ENCODE peak calls at places on chromosomes 12 and 14, in four cellular contexts. One of them, this sample, is unnamed.

GRCh38 chr12:9750276-9751203 is 10.2 kb downstream of the CD69 start:
- DNase-seq in tibial nerve: no peak
- DNase-seq in activated B cell treated with CpG ODN at 0.5 μM for 24 hours: no peak
- DNase-seq in left lung: peak
- DNase-seq in this sample: no peak

GRCh38 chr14:84814391-84814790 is 715.6 kb upstream of the FLRT2 start:
- DNase-seq in tibial nerve: no peak
- DNase-seq in activated B cell treated with CpG ODN at 0.5 μM for 24 hours: no peak
- DNase-seq in left lung: no peak
- DNase-seq in this sample: no peak

GRCh38 chr14:87996276-87996592 is 3.3 kb upstream of the GALC start:
- DNase-seq in tibial nerve: no peak
- DNase-seq in left lung: no peak
- DNase-seq in activated B cell treated with CpG ODN at 0.5 μM for 24 hours: no peak
- DNase-seq in this sample: no peak

GRCh38 chr12:9030776-9031175 is 41.4 kb downstream of the KLRG1 start:
- DNase-seq in tibial nerve: no peak
- DNase-seq in activated B cell treated with CpG ODN at 0.5 μM for 24 hours: no peak
- DNase-seq in left lung: no peak
- DNase-seq in this sample: no peak

GRCh38 chr12:13343380-13343779 is 146.9 kb downstream of the EMP1 start:
- DNase-seq in tibial nerve: no peak
- DNase-seq in activated B cell treated with CpG ODN at 0.5 μM for 24 hours: no peak
- DNase-seq in left lung: no peak
- DNase-seq in this sample: no peak

GRCh38 chr14:49923881-49924280 is 31.0 kb downstream of the ARF6 start:
- DNase-seq in activated B cell treated with CpG ODN at 0.5 μM for 24 hours: no peak
- DNase-seq in tibial nerve: no peak
- DNase-seq in left lung: no peak
- DNase-seq in this sample: no peak

GRCh38 chr14:54200726-54201125 is 196.1 kb upstream of the CDKN3 start:
- DNase-seq in left lung: no peak
- DNase-seq in activated B cell treated with CpG ODN at 0.5 μM for 24 hours: no peak
- DNase-seq in tibial nerve: no peak
- DNase-seq in this sample: no peak

GRCh38 chr12:103810108-103810507 is 30.9 kb downstream of the NT5DC3 start:
- DNase-seq in activated B cell treated with CpG ODN at 0.5 μM for 24 hours: no peak
- DNase-seq in left lung: no peak
- DNase-seq in tibial nerve: no peak
- DNase-seq in this sample: no peak

GRCh38 chr14:91138511-91139359 is 24.9 kb downstream of the DGLUCY start:
- DNase-seq in tibial nerve: no peak
- DNase-seq in activated B cell treated with CpG ODN at 0.5 μM for 24 hours: no peak
- DNase-seq in left lung: no peak
- DNase-seq in this sample: no peak

GRCh38 chr14:94702629-94703028 is 67.3 kb downstream of the GSC start:
- DNase-seq in left lung: no peak
- DNase-seq in tibial nerve: no peak
- DNase-seq in activated B cell treated with CpG ODN at 0.5 μM for 24 hours: no peak
- DNase-seq in this sample: no peak

GRCh38 chr12:90229771-90230170 is 521.1 kb upstream of the ATP2B1 start:
- DNase-seq in left lung: no peak
- DNase-seq in activated B cell treated with CpG ODN at 0.5 μM for 24 hours: no peak
- DNase-seq in tibial nerve: no peak
- DNase-seq in this sample: no peak

GRCh38 chr12:47547077-47547476 is 158.8 kb downstream of the RPAP3 start:
- DNase-seq in tibial nerve: no peak
- DNase-seq in activated B cell treated with CpG ODN at 0.5 μM for 24 hours: no peak
- DNase-seq in left lung: no peak
- DNase-seq in this sample: no peak

GRCh38 chr12:68521321-68521839 is 89.3 kb upstream of the RAP1B start:
- DNase-seq in activated B cell treated with CpG ODN at 0.5 μM for 24 hours: no peak
- DNase-seq in left lung: no peak
- DNase-seq in tibial nerve: no peak
- DNase-seq in this sample: no peak

GRCh38 chr12:129067482-129067881 is 214.2 kb downstream of the GLT1D1 start:
- DNase-seq in left lung: no peak
- DNase-seq in tibial nerve: no peak
- DNase-seq in activated B cell treated with CpG ODN at 0.5 μM for 24 hours: no peak
- DNase-seq in this sample: no peak

GRCh38 chr14:75578099-75578785 is at the start of gene FLVCR2:
- DNase-seq in activated B cell treated with CpG ODN at 0.5 μM for 24 hours: peak
- DNase-seq in tibial nerve: peak
- DNase-seq in left lung: peak
- DNase-seq in this sample: peak

GRCh38 chr12:7832059-7832696 is 40.5 kb downstream of the SLC2A14 start:
- DNase-seq in activated B cell treated with CpG ODN at 0.5 μM for 24 hours: no peak
- DNase-seq in tibial nerve: no peak
- DNase-seq in left lung: no peak
- DNase-seq in this sample: no peak

GRCh38 chr12:27387473-27387872 is 54.8 kb downstream of the BMAL2 start:
- DNase-seq in activated B cell treated with CpG ODN at 0.5 μM for 24 hours: no peak
- DNase-seq in left lung: no peak
- DNase-seq in tibial nerve: no peak
- DNase-seq in this sample: no peak

GRCh38 chr14:65290830-65291229 is 121.7 kb upstream of the FUT8 start:
- DNase-seq in left lung: no peak
- DNase-seq in tibial nerve: no peak
- DNase-seq in activated B cell treated with CpG ODN at 0.5 μM for 24 hours: no peak
- DNase-seq in this sample: no peak

GRCh38 chr14:31843361-31844091 is 233.6 kb upstream of the ARHGAP5 start:
- DNase-seq in tibial nerve: no peak
- DNase-seq in activated B cell treated with CpG ODN at 0.5 μM for 24 hours: no peak
- DNase-seq in left lung: no peak
- DNase-seq in this sample: no peak

GRCh38 chr12:87953257-87953860 is 75.8 kb downstream of the C12orf50 start:
- DNase-seq in tibial nerve: no peak
- DNase-seq in left lung: no peak
- DNase-seq in activated B cell treated with CpG ODN at 0.5 μM for 24 hours: no peak
- DNase-seq in this sample: no peak

GRCh38 chr14:30330452-30330851 is 228.5 kb upstream of the G2E3 start:
- DNase-seq in activated B cell treated with CpG ODN at 0.5 μM for 24 hours: no peak
- DNase-seq in left lung: no peak
- DNase-seq in tibial nerve: no peak
- DNase-seq in this sample: no peak

GRCh38 chr14:50301914-50302313 is 10.1 kb downstream of the L2HGDH start:
- DNase-seq in left lung: no peak
- DNase-seq in tibial nerve: no peak
- DNase-seq in activated B cell treated with CpG ODN at 0.5 μM for 24 hours: no peak
- DNase-seq in this sample: no peak

GRCh38 chr14:92341791-92342190 is 18.8 kb downstream of the SLC24A4 start:
- DNase-seq in tibial nerve: no peak
- DNase-seq in activated B cell treated with CpG ODN at 0.5 μM for 24 hours: no peak
- DNase-seq in left lung: no peak
- DNase-seq in this sample: no peak

GRCh38 chr14:75877292-75877691 is 104.5 kb downstream of the TGFB3 start:
- DNase-seq in tibial nerve: no peak
- DNase-seq in activated B cell treated with CpG ODN at 0.5 μM for 24 hours: no peak
- DNase-seq in left lung: no peak
- DNase-seq in this sample: no peak

GRCh38 chr14:52926994-52927393 is 23.9 kb downstream of the FERMT2 start:
- DNase-seq in left lung: no peak
- DNase-seq in tibial nerve: no peak
- DNase-seq in activated B cell treated with CpG ODN at 0.5 μM for 24 hours: no peak
- DNase-seq in this sample: no peak

GRCh38 chr12:84785951-84786350 is 126.6 kb downstream of the SLC6A15 start:
- DNase-seq in activated B cell treated with CpG ODN at 0.5 μM for 24 hours: no peak
- DNase-seq in tibial nerve: no peak
- DNase-seq in left lung: no peak
- DNase-seq in this sample: no peak

GRCh38 chr12:27319394-27319793 is 13.2 kb upstream of the BMAL2 start:
- DNase-seq in activated B cell treated with CpG ODN at 0.5 μM for 24 hours: no peak
- DNase-seq in left lung: no peak
- DNase-seq in tibial nerve: no peak
- DNase-seq in this sample: no peak

GRCh38 chr14:55297611-55298323 is 26.5 kb downstream of the FBXO34 start:
- DNase-seq in activated B cell treated with CpG ODN at 0.5 μM for 24 hours: no peak
- DNase-seq in left lung: no peak
- DNase-seq in tibial nerve: no peak
- DNase-seq in this sample: no peak

GRCh38 chr12:570237-570925 is 92.9 kb downstream of the NINJ2 start:
- DNase-seq in activated B cell treated with CpG ODN at 0.5 μM for 24 hours: no peak
- DNase-seq in left lung: peak
- DNase-seq in tibial nerve: peak
- DNase-seq in this sample: no peak

GRCh38 chr14:58947156-58947555 is 241.3 kb upstream of the DAAM1 start:
- DNase-seq in activated B cell treated with CpG ODN at 0.5 μM for 24 hours: no peak
- DNase-seq in tibial nerve: no peak
- DNase-seq in left lung: no peak
- DNase-seq in this sample: no peak

DNA sequence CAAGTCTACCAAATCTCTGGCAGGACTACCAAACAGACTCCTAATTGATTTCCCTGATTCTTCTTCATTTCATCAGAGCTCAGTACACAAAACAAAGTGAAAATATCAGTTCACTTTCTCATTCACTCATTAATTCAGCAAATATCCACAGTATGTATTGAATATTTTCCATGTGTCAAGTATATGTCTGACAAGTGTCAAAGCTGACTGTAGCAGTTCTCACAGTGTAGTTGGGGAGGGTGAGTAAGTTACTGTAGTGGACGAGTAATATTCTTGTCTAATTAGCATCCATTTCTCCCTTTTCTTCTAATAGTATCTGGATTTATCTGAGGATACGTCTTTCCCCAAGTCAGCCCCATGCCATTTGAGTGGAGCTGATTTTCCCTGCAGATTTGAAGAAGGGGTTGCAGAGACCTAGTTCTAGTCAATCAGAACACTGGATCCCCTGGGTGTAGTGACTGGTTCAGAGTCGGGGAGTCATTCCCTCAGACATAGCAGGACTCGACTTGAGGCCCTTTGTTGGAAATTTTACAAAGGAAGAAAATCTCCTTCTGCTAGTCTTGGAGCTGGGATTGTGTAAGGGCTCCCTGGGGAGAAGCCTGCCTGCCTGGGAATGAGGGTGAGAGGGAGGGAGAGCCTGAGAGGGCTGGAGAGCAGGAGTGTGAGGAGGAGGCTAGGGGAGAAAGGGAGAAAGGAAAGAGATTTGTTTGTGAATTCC is 51.4 kb downstream of the GRIP1 start:
- DNase-seq in left lung: no peak
- DNase-seq in activated B cell treated with CpG ODN at 0.5 μM for 24 hours: no peak
- DNase-seq in tibial nerve: no peak
- DNase-seq in this sample: no peak
- TF ChIP-seq CTCF in left lung: no peak
- TF ChIP-seq CTCF in activated B cell treated with CpG ODN at 0.5 μM for 24 hours: no peak
- TF ChIP-seq CTCF in tibial nerve: no peak
- TF ChIP-seq CTCF in this sample: no peak

DNA sequence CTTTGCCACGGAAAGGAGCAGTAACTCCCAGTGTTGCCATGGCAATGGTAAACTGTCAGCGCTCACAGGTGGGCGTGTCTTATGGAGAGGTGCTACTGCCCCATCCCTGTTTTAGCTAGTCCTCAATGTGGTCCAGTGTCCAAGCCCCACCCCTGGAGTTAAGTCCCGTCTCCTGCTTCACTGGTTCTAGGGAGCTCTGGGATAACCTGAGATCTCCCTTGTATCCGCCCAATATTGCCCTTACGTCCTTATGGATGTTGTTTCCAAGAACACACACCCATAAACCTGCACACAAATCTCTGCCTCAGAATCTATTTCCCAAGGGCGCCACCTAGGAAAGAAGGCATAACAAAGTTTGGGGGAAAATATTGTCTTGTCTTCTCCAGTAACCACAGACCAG is 64.2 kb downstream of the SPRING1 start:
- DNase-seq in activated B cell treated with CpG ODN at 0.5 μM for 24 hours: no peak
- DNase-seq in left lung: no peak
- DNase-seq in tibial nerve: no peak
- DNase-seq in this sample: no peak
- TF ChIP-seq CTCF in activated B cell treated with CpG ODN at 0.5 μM for 24 hours: no peak
- TF ChIP-seq CTCF in left lung: no peak
- TF ChIP-seq CTCF in tibial nerve: no peak
- TF ChIP-seq CTCF in this sample: no peak

GRCh38 chr12:106736051-106736957 is 38.2 kb upstream of the RIC8B start:
- DNase-seq in activated B cell treated with CpG ODN at 0.5 μM for 24 hours: no peak
- DNase-seq in left lung: no peak
- DNase-seq in tibial nerve: no peak
- DNase-seq in this sample: no peak

GRCh38 chr12:106739318-106739717 is 35.2 kb upstream of the RIC8B start:
- DNase-seq in left lung: no peak
- DNase-seq in tibial nerve: no peak
- DNase-seq in activated B cell treated with CpG ODN at 0.5 μM for 24 hours: no peak
- DNase-seq in this sample: no peak

GRCh38 chr12:106732890-106733289 is 41.6 kb upstream of the RIC8B start:
- DNase-seq in tibial nerve: no peak
- DNase-seq in activated B cell treated with CpG ODN at 0.5 μM for 24 hours: no peak
- DNase-seq in left lung: no peak
- DNase-seq in this sample: no peak

DNA sequence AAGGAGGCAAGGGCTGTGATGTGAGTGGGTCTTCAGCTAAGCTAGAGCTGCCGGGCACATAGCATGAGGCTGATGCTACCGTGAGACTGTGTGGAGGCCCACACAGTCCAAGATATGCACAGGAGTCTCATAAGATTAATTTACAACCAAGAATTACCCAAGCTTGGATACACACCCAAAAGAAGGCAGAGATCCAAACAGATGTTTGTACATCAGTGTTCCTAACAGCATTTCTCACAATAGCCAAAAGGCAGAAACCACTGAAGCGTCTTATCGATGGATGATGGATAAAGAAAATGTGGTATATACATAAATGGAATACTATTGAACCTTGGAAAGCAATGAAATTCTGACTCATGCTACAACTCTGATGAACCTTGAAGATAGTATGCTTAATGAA is 40.8 kb upstream of the RIC8B start:
- DNase-seq in activated B cell treated with CpG ODN at 0.5 μM for 24 hours: no peak
- DNase-seq in tibial nerve: no peak
- DNase-seq in left lung: no peak
- DNase-seq in this sample: no peak
- TF ChIP-seq CTCF in activated B cell treated with CpG ODN at 0.5 μM for 24 hours: no peak
- TF ChIP-seq CTCF in tibial nerve: no peak
- TF ChIP-seq CTCF in left lung: no peak
- TF ChIP-seq CTCF in this sample: no peak

GRCh38 chr12:48996794-48997718 is 2.1 kb downstream of the DDN start:
- DNase-seq in left lung: peak
- DNase-seq in activated B cell treated with CpG ODN at 0.5 μM for 24 hours: peak
- DNase-seq in tibial nerve: peak
- DNase-seq in this sample: peak
- TF ChIP-seq CTCF in left lung: peak
- TF ChIP-seq CTCF in activated B cell treated with CpG ODN at 0.5 μM for 24 hours: no peak
- TF ChIP-seq CTCF in tibial nerve: peak
- TF ChIP-seq CTCF in this sample: peak

GRCh38 chr14:83133986-83134664 is 1600.5 kb upstream of the SEL1L start:
- DNase-seq in tibial nerve: no peak
- DNase-seq in activated B cell treated with CpG ODN at 0.5 μM for 24 hours: no peak
- DNase-seq in left lung: no peak
- DNase-seq in this sample: no peak
- TF ChIP-seq CTCF in tibial nerve: no peak
- TF ChIP-seq CTCF in activated B cell treated with CpG ODN at 0.5 μM for 24 hours: no peak
- TF ChIP-seq CTCF in left lung: no peak
- TF ChIP-seq CTCF in this sample: no peak

This sample was measured in mesothelial cell of epicardium.